ENCODE peak calls at places on chromosomes 11 and 22, in eight cellular contexts. K is tibial artery, O is K562, M is IMR-90, A is tibial nerve, Y is cardiac muscle cell, G is kidney epithelial cell, W is heart left ventricle. R is an unnamed sample. For H3K27me3, the result is how much of the 10 kb centered on the place peaks cover.

GRCh38 chr11:68583047-68583446 is 101.3 kb upstream of the GAL start:
- DNase-seq in W (no peak), O (no peak), A (no peak), M (peak), K (no peak), Y (no peak), G (no peak), R (no peak)

GRCh38 chr11:95577716-95578460 is 211.7 kb downstream of the FAM76B start:
- DNase-seq in Y (no peak), O (no peak), K (no peak), A (no peak), M (peak), W (no peak), G (peak), R (no peak)

GRCh38 chr11:57791321-57792059 is 29.9 kb downstream of the CTNND1 start:
- DNase-seq in M (no peak), W (no peak), Y (no peak), K (no peak), A (no peak), O (no peak), G (no peak), R (no peak)

GRCh38 chr22:46055176-46055850 is 78.4 kb upstream of the WNT7B start:
- DNase-seq in K (peak), O (no peak), W (no peak), M (no peak), A (peak), G (no peak), Y (no peak), R (no peak)

GRCh38 chr11:84501750-84502149 is 1125.4 kb downstream of the DLG2 start:
- DNase-seq in M (no peak), O (no peak), A (no peak), G (no peak), Y (no peak), W (no peak), K (no peak), R (no peak)

GRCh38 chr11:64644348-64645242 is 53.6 kb downstream of the SLC22A12 start:
- DNase-seq in Y (no peak), G (no peak), O (peak), W (no peak), A (no peak), K (no peak), M (no peak), R (no peak)

GRCh38 chr11:88064097-88064705 is 111.0 kb downstream of the RAB38 start:
- DNase-seq in O (no peak), Y (no peak), A (no peak), K (no peak), M (no peak), G (no peak), W (no peak), R (no peak)

GRCh38 chr11:119880873-119881272 is 151.9 kb upstream of the NECTIN1 start:
- DNase-seq in W (no peak), M (no peak), Y (no peak), K (no peak), A (no peak), G (no peak), O (no peak), R (no peak)

GRCh38 chr11:69841859-69842698 is 22.9 kb upstream of the FGF3 start:
- DNase-seq in Y (no peak), K (no peak), O (peak), W (no peak), A (no peak), M (peak), G (no peak), R (no peak)

GRCh38 chr11:57310630-57311086 is 14.1 kb downstream of the TNKS1BP1 start:
- DNase-seq in M (peak), K (peak), Y (peak), G (no peak), O (no peak), A (no peak), W (no peak), R (no peak)

GRCh38 chr11:67057410-67057757 is 737 bp downstream of the RHOD start:
- DNase-seq in A (no peak), Y (no peak), K (no peak), G (no peak), W (no peak), O (no peak), M (no peak), R (no peak)

GRCh38 chr11:2293396-2294339 is 8.1 kb downstream of the C11orf21 start:
- DNase-seq in G (no peak), A (no peak), W (no peak), O (no peak), K (peak), M (no peak), Y (no peak), R (no peak)

GRCh38 chr22:50236731-50237409 is 8.0 kb downstream of the TUBGCP6 start:
- DNase-seq in Y (no peak), M (peak), W (no peak), A (no peak), G (no peak), O (no peak), K (no peak), R (no peak)

GRCh38 chr22:20508815-20509271 is 1.4 kb downstream of the MED15 start:
- DNase-seq in A (no peak), G (no peak), W (no peak), K (no peak), Y (no peak), O (no peak), M (no peak), R (no peak)

GRCh38 chr22:27669798-27670599 is 131.6 kb downstream of the MN1 start:
- DNase-seq in O (peak), W (no peak), A (no peak), M (no peak), G (no peak), Y (no peak), K (no peak), R (no peak)

GRCh38 chr11:126637800-126638175 is 282.3 kb downstream of the ST3GAL4 start:
- DNase-seq in G (no peak), A (no peak), Y (no peak), M (peak), K (no peak), W (no peak), O (no peak), R (peak)

GRCh38 chr11:119318240-119319135 is 1.6 kb upstream of the MCAM start:
- DNase-seq in K (peak), Y (peak), O (no peak), W (peak), A (no peak), G (peak), M (peak), R (no peak)

GRCh38 chr11:34407121-34407813 is 31.5 kb upstream of the CAT start:
- DNase-seq in W (no peak), G (no peak), M (no peak), K (no peak), A (no peak), O (no peak), Y (no peak), R (no peak)

GRCh38 chr11:85874265-85874664 is 19.1 kb downstream of the CCDC83 start:
- DNase-seq in A (no peak), M (peak), G (no peak), Y (no peak), O (no peak), K (no peak), W (no peak), R (no peak)

GRCh38 chr11:64334764-64335741 is 5.0 kb upstream of the CCDC88B start:
- DNase-seq in G (peak), A (no peak), Y (peak), K (peak), M (peak), O (peak), W (no peak), R (peak)

GRCh38 chr22:25137577-25138525 is 61.8 kb upstream of the CRYBB3 start:
- DNase-seq in W (no peak), Y (no peak), A (no peak), K (no peak), G (no peak), M (no peak), O (peak), R (no peak)

GRCh38 chr22:48486163-48486957 is 1341.3 kb downstream of the BRD1 start:
- DNase-seq in G (no peak), W (peak), O (no peak), M (no peak), A (no peak), K (peak), Y (no peak), R (no peak)

GRCh38 chr11:18321622-18321990 is 334 bp downstream of the HPS5 start:
- DNase-seq in Y (no peak), K (no peak), A (no peak), G (no peak), W (no peak), M (no peak), O (no peak), R (no peak)

GRCh38 chr22:44128961-44129613 is 51.6 kb upstream of the PARVG start:
- DNase-seq in G (no peak), K (peak), Y (no peak), M (no peak), A (no peak), O (no peak), W (no peak), R (no peak)

GRCh38 chr22:45621836-45622600 is 49.6 kb upstream of the ATXN10 start:
- DNase-seq in W (no peak), G (no peak), O (no peak), A (no peak), K (no peak), M (no peak), Y (no peak), R (no peak)

GRCh38 chr11:78371221-78371899 is 46.3 kb downstream of the GAB2 start:
- DNase-seq in Y (no peak), A (no peak), M (no peak), W (no peak), G (no peak), O (no peak), K (no peak), R (no peak)

GRCh38 chr11:126311464-126312291 is 7.8 kb downstream of the DCPS start:
- DNase-seq in O (no peak), W (no peak), A (no peak), K (no peak), Y (no peak), G (no peak), M (no peak), R (no peak)

GRCh38 chr11:67449116-67449844 is 3.2 kb downstream of the GPR152 start:
- DNase-seq in W (no peak), G (no peak), A (no peak), Y (no peak), K (no peak), M (no peak), O (no peak), R (no peak)

GRCh38 chr11:39346043-39346442 is 2113.4 kb downstream of the LRRC4C start:
- DNase-seq in W (no peak), M (no peak), G (no peak), K (no peak), A (no peak), O (no peak), Y (peak), R (no peak)

GRCh38 chr11:35242412-35242811 is 103.4 kb downstream of the CD44 start:
- DNase-seq in O (no peak), A (no peak), M (peak), W (no peak), G (no peak), Y (no peak), K (no peak), R (peak)

GRCh38 chr22:44026630-44027511 is 2.8 kb downstream of the PARVB start:
- DNase-seq in G (no peak), M (peak), K (peak), W (peak), Y (no peak), A (peak), O (peak), R (no peak)

GRCh38 chr22:27748355-27749168 is 53.0 kb downstream of the MN1 start:
- DNase-seq in K (no peak), G (no peak), W (no peak), A (no peak), M (peak), Y (no peak), O (no peak), R (peak)

GRCh38 chr11:34243620-34244493 is 114.0 kb downstream of the ABTB2 start:
- DNase-seq in O (peak), G (peak), A (no peak), W (no peak), Y (peak), K (no peak), M (peak), R (peak)

GRCh38 chr22:41230399-41230785 is 10.3 kb downstream of the CHADL start:
- DNase-seq in A (no peak), G (no peak), W (no peak), Y (no peak), K (no peak), O (no peak), M (no peak), R (no peak)

GRCh38 chr11:86192858-86193257 is 51.7 kb upstream of the EED start:
- DNase-seq in O (no peak), W (no peak), K (no peak), M (no peak), Y (no peak), G (no peak), A (no peak), R (no peak)

GRCh38 chr11:125982348-125982730 is 36.5 kb downstream of the VSIG10L2 start:
- DNase-seq in K (no peak), W (no peak), M (no peak), G (no peak), Y (no peak), O (no peak), A (no peak), R (no peak)

GRCh38 chr11:22130462-22131053 is 62.3 kb upstream of the ANO5 start:
- DNase-seq in K (no peak), A (no peak), G (no peak), O (no peak), Y (peak), M (no peak), W (no peak), R (no peak)

GRCh38 chr11:12426176-12426575 is 48.8 kb downstream of the PARVA start:
- DNase-seq in G (no peak), O (no peak), W (no peak), K (no peak), M (no peak), Y (no peak), A (no peak), R (no peak)

GRCh38 chr11:860238-861104 is 17.8 kb downstream of the TSPAN4 start:
- DNase-seq in Y (no peak), A (no peak), O (no peak), K (no peak), G (no peak), M (no peak), W (no peak), R (no peak)

GRCh38 chr11:861105-861479 is 18.4 kb downstream of the TSPAN4 start:
- DNase-seq in G (no peak), Y (no peak), O (no peak), W (no peak), A (no peak), K (no peak), M (no peak), R (no peak)

GRCh38 chr11:862704-863388 is 20.2 kb downstream of the TSPAN4 start:
- DNase-seq in M (no peak), Y (no peak), A (no peak), O (no peak), W (no peak), K (no peak), G (no peak), R (no peak)

GRCh38 chr11:863389-864117 is 20.9 kb downstream of the TSPAN4 start:
- DNase-seq in O (no peak), Y (no peak), W (no peak), G (no peak), M (no peak), K (no peak), A (no peak), R (no peak)

GRCh38 chr11:862028-862703 is 19.5 kb downstream of the TSPAN4 start:
- DNase-seq in Y (no peak), A (no peak), O (peak), M (no peak), G (no peak), K (no peak), W (no peak), R (no peak)
- H3K4me3 ChIP-seq in Y (no peak), A (no peak), O (no peak), M (no peak), G (no peak), K (no peak), W (no peak), R (no peak)

DNA sequence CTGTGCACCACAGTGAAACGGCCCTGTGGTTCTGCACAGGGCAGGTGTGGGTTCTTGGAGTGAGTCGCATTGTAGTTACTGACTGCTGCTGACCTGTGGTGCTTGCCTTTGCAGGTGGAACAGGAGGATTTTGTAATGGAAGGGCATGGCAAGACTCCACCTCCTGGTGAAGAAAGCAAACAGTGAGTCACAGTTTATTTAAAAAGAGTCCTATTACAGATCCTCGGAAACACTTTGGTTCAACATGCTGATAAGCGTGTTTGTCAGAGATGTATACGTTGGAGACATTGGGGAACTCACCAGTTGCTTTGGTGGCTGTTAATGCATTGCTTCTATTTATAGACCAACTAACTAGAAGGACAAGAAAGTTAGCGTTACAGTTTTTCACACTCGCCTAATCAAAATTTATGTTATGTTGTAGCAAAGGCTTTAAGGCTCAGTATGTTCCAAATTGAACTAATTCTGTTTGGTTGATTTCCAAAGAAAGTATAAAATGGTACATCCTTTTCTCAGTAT is 21.7 kb upstream of the TNRC6B start:
- DNase-seq in M (peak), W (no peak), G (peak), K (no peak), O (peak), A (no peak), Y (peak), R (no peak)
- TF ChIP-seq CTCF in M (peak), W (no peak), G (peak), K (peak), O (peak), A (no peak), Y (peak), R (peak)

DNA sequence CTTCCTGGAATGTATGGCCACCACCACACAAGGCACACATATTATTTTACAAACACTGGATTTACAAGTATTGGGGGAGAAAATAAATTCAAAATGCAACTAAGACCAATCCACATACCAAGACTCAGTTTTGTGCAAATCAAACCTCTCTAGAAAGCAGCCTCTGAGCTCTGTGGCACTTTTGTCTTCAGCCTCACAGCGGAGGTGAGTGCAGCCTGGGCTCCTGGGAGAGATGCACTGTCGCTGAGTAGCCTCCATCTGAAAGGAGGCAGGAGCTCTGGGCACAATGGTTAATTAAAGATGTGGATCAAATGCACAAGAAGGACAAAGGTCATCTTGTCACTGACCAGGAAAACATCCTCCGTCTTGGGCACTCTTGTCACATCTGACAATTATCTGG is 34.2 kb downstream of the ZNF195 start:
- DNase-seq in W (no peak), K (no peak), Y (no peak), A (no peak), G (no peak), O (no peak), M (no peak), R (no peak)
- H3K27me3 ChIP-seq in W (under half), K (under half), Y (under half), A (under half), G (under half), O (under half), M (under half), R (under half)

DNA sequence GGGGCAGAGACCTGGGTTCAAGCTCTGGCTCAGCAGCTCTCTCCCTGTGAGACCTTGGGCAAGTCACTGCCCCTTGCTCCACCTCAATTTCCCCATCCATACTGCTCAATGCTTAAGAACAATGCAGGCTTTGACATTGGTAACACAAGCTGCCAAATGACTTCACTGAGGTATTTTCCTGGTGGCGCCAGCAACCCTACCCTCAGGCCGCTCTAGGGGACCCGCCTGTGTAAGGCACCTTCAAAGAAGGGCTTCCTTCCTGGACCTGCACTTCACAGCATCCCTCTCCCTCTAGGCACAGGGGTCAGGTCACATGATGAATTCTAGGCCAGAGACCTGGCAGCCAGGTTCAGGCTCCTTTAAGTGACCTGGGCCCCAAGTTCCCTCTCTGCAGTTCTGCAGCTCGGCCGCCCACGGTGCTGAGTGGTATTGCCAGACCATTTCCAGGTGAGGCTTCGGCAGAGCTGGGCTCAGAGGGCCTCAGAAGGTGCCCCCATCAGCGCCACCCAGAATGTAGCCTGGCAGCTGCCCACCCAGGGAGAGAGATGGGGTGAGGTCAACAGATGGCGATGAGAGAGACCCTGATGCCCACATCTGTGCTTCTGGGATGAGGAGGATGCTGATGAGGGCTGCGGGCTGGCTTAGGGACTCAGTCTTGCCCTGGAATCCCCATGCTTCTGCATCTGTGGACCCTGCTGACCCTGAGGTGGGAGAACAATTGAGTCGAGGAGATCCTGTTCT is 4.5 kb downstream of the WNT11 start:
- DNase-seq in G (no peak), A (no peak), O (no peak), K (no peak), M (no peak), Y (no peak), W (no peak), R (no peak)
- H3K4me3 ChIP-seq in G (no peak), A (no peak), O (no peak), K (no peak), M (no peak), Y (no peak), W (no peak), R (no peak)

GRCh38 chr11:121652982-121653381 is 200.2 kb upstream of the SORL1-AS1 start:
- DNase-seq in W (no peak), M (no peak), Y (peak), A (no peak), G (no peak), O (no peak), K (no peak), R (no peak)
- TF ChIP-seq CTCF in W (peak), M (peak), Y (peak), A (peak), G (peak), O (no peak), K (peak), R (peak)

R was measured in BJ.